ENCODE peak calls at places on chromosomes 1 and 21, in ten cellular contexts. E is body of pancreas, N is thoracic aorta, W is OCI-LY7, V is choroid plexus epithelial cell, B is suprapubic skin, R is GM12865, J is cardiac muscle cell, O is tibial artery, S is mammary epithelial cell. A is an unnamed sample.

GRCh38 chr1:147515046-147515869 is 26.0 kb upstream of the BCL9 start:
- DNase-seq in E (peak), N (no peak), W (peak), V (peak), B (no peak), R (no peak), J (peak), O (no peak), S (peak), A (peak)

GRCh38 chr1:192817202-192817601 is 8.4 kb downstream of the RGS2 start:
- DNase-seq in E (no peak), N (no peak), W (no peak), V (no peak), B (no peak), R (no peak), J (no peak), O (no peak), S (no peak), A (no peak)

GRCh38 chr1:111730282-111730681 is 8.9 kb downstream of the INKA2 start:
- DNase-seq in E (no peak), N (no peak), W (no peak), V (no peak), B (no peak), R (no peak), J (no peak), O (no peak), S (no peak), A (no peak)

GRCh38 chr21:40334159-40334558 is 466.9 kb downstream of the PCP4 start:
- DNase-seq in E (no peak), N (no peak), W (no peak), V (no peak), B (no peak), R (no peak), J (no peak), O (no peak), S (no peak), A (no peak)

GRCh38 chr21:42505090-42505726 is 8.4 kb upstream of the SLC37A1 start:
- DNase-seq in E (no peak), N (no peak), W (peak), V (no peak), B (no peak), R (peak), J (no peak), O (no peak), S (no peak), A (no peak)

GRCh38 chr1:26529655-26530539 is at the start of gene RPS6KA1:
- DNase-seq in E (peak), N (no peak), W (peak), V (peak), B (no peak), R (peak), J (peak), O (no peak), S (peak), A (no peak)

GRCh38 chr1:53471000-53471399 is 11.8 kb downstream of the DMRTB1 start:
- DNase-seq in E (no peak), N (no peak), W (no peak), V (no peak), B (no peak), R (no peak), J (no peak), O (no peak), S (no peak), A (no peak)

GRCh38 chr1:184972281-184973055 is 1.8 kb downstream of the NIBAN1 start:
- DNase-seq in E (no peak), N (no peak), W (no peak), V (peak), B (no peak), R (no peak), J (peak), O (no peak), S (peak), A (no peak)

GRCh38 chr1:201282931-201283829 is at the start of gene PKP1:
- DNase-seq in E (peak), N (no peak), W (no peak), V (no peak), B (no peak), R (no peak), J (peak), O (no peak), S (peak), A (no peak)

GRCh38 chr1:92483442-92484170 is 3.1 kb downstream of the GFI1 start:
- DNase-seq in E (peak), N (no peak), W (no peak), V (no peak), B (no peak), R (peak), J (no peak), O (no peak), S (peak), A (no peak)

GRCh38 chr21:35578831-35579470 is 481.4 kb downstream of the SETD4 start:
- DNase-seq in E (no peak), N (no peak), W (no peak), V (peak), B (no peak), R (no peak), J (peak), O (no peak), S (peak), A (no peak)

GRCh38 chr1:77406661-77407060 is 124.8 kb downstream of the AK5 start:
- DNase-seq in E (no peak), N (no peak), W (no peak), V (peak), B (no peak), R (no peak), J (peak), O (no peak), S (no peak), A (peak)

GRCh38 chr1:147608601-147609000 is 61.7 kb downstream of the ACP6 start:
- DNase-seq in E (no peak), N (no peak), W (no peak), V (no peak), B (no peak), R (no peak), J (no peak), O (no peak), S (no peak), A (no peak)

GRCh38 chr1:15660151-15660550 is 24.0 kb upstream of the PLEKHM2 start:
- DNase-seq in E (no peak), N (no peak), W (no peak), V (no peak), B (no peak), R (no peak), J (no peak), O (no peak), S (no peak), A (no peak)

GRCh38 chr21:36263797-36264196 is 56.2 kb upstream of the MORC3 start:
- DNase-seq in E (no peak), N (no peak), W (no peak), V (no peak), B (no peak), R (no peak), J (no peak), O (no peak), S (no peak), A (no peak)

GRCh38 chr1:227343727-227344551 is 25.6 kb upstream of the CDC42BPA start:
- DNase-seq in E (no peak), N (no peak), W (no peak), V (peak), B (no peak), R (no peak), J (peak), O (no peak), S (peak), A (peak)

GRCh38 chr1:228101994-228102790 is 933 bp downstream of the C1orf35 start:
- DNase-seq in E (peak), N (no peak), W (peak), V (peak), B (no peak), R (peak), J (peak), O (no peak), S (peak), A (no peak)

GRCh38 chr1:37149296-37149695 is 115.0 kb upstream of the GRIK3 start:
- DNase-seq in E (no peak), N (no peak), W (no peak), V (no peak), B (peak), R (no peak), J (no peak), O (no peak), S (no peak), A (no peak)

GRCh38 chr1:33400153-33400552 is 30.7 kb downstream of the PHC2 start:
- DNase-seq in E (no peak), N (no peak), W (no peak), V (no peak), B (no peak), R (no peak), J (peak), O (no peak), S (no peak), A (no peak)

GRCh38 chr1:59898927-59899326 is 27.6 kb downstream of the CYP2J2 start:
- DNase-seq in E (no peak), N (no peak), W (no peak), V (peak), B (no peak), R (no peak), J (peak), O (no peak), S (no peak), A (no peak)

GRCh38 chr1:66313446-66313845 is 220.5 kb upstream of the SGIP1 start:
- DNase-seq in E (no peak), N (no peak), W (no peak), V (peak), B (no peak), R (no peak), J (peak), O (no peak), S (no peak), A (no peak)

GRCh38 chr1:59108481-59109317 is 188.2 kb upstream of the FGGY start:
- DNase-seq in E (no peak), N (no peak), W (no peak), V (no peak), B (no peak), R (no peak), J (no peak), O (no peak), S (no peak), A (no peak)

GRCh38 chr1:241606544-241606943 is 33.6 kb downstream of the CHML start:
- DNase-seq in E (no peak), N (no peak), W (no peak), V (no peak), B (no peak), R (no peak), J (no peak), O (no peak), S (peak), A (peak)

GRCh38 chr1:151156515-151156819 is at the start of gene TNFAIP8L2:
- DNase-seq in E (no peak), N (no peak), W (peak), V (no peak), B (no peak), R (peak), J (no peak), O (no peak), S (no peak), A (no peak)

GRCh38 chr1:226082959-226083302 is 20.4 kb downstream of the H3-3A start:
- DNase-seq in E (peak), N (no peak), W (peak), V (peak), B (peak), R (peak), J (peak), O (peak), S (peak), A (no peak)

GRCh38 chr1:230459463-230459862 is 33.3 kb upstream of the PGBD5 start:
- DNase-seq in E (no peak), N (no peak), W (no peak), V (peak), B (no peak), R (no peak), J (peak), O (no peak), S (peak), A (no peak)

GRCh38 chr1:20540281-20540680 is 12.1 kb upstream of the FAM43B start:
- DNase-seq in E (no peak), N (no peak), W (no peak), V (peak), B (no peak), R (no peak), J (peak), O (no peak), S (no peak), A (no peak)

GRCh38 chr1:109535481-109535880 is 4.2 kb upstream of the GPR61 start:
- DNase-seq in E (no peak), N (no peak), W (no peak), V (no peak), B (no peak), R (no peak), J (no peak), O (no peak), S (no peak), A (no peak)

GRCh38 chr1:79790950-79791349 is 784.4 kb upstream of the ADGRL4 start:
- DNase-seq in E (no peak), N (no peak), W (no peak), V (no peak), B (no peak), R (no peak), J (peak), O (no peak), S (no peak), A (no peak)

GRCh38 chr1:93079685-93080141 is 630 bp downstream of the MTF2 start:
- DNase-seq in E (no peak), N (no peak), W (peak), V (no peak), B (no peak), R (peak), J (peak), O (peak), S (peak), A (no peak)

GRCh38 chr1:32116531-32116930 is 8.7 kb downstream of the KPNA6 start:
- DNase-seq in E (no peak), N (no peak), W (no peak), V (peak), B (no peak), R (no peak), J (peak), O (no peak), S (no peak), A (no peak)

GRCh38 chr1:67322442-67322841 is 14.8 kb downstream of the IL12RB2 start:
- DNase-seq in E (no peak), N (no peak), W (no peak), V (no peak), B (no peak), R (no peak), J (no peak), O (no peak), S (no peak), A (no peak)

GRCh38 chr1:243354511-243355153 is 98.8 kb downstream of the SDCCAG8 start:
- DNase-seq in E (no peak), N (no peak), W (no peak), V (peak), B (no peak), R (peak), J (no peak), O (no peak), S (no peak), A (no peak)

GRCh38 chr21:41873005-41873404 is 6.1 kb downstream of the PRDM15 start:
- DNase-seq in E (no peak), N (no peak), W (no peak), V (no peak), B (no peak), R (no peak), J (no peak), O (no peak), S (no peak), A (no peak)

GRCh38 chr1:29921741-29922140 is 685.4 kb downstream of the PTPRU start:
- DNase-seq in E (no peak), N (no peak), W (no peak), V (no peak), B (no peak), R (no peak), J (no peak), O (no peak), S (no peak), A (no peak)

DNA sequence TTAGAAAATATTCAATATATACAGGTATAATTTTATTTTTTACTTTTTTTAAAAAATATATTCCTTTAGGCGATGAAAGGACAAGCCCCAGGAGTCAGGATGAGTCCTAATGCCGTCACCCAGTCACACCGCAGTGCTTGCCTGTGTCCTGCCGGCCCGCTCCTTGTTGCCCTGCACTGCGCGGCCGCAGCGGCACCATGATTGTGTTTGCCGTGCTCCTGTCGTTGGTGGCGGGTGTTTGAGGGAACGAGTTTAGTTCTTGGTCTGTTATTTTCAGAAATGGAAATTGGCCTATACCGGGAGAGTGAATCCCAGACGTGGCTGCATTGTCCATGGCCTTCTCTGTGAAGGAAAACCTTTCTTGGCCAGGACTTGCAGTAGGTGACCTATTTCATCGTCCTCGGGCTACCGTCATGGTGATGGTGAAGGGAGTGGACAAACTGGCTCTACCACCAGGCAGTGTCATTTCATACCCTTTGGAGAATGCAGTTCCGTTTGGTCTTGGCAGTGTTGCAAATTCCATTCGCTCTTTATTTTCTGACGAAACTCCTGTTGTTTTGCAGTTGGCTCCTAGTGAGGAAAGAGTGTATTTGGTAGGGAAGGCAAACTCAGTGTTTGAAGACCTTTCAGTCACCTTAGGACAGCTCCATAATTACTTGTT is 45.9 kb upstream of the CRB1 start:
- DNase-seq in E (peak), N (no peak), W (no peak), V (no peak), B (no peak), R (no peak), J (peak), O (no peak), S (peak), A (no peak)
- H3K4me3 ChIP-seq in E (no peak), N (no peak), W (no peak), V (no peak), B (no peak), R (no peak), J (no peak), O (no peak), S (no peak), A (no peak)

GRCh38 chr1:231674575-231674974 is 48.0 kb downstream of the DISC1 start:
- DNase-seq in E (no peak), N (no peak), W (no peak), V (no peak), B (no peak), R (no peak), J (no peak), O (no peak), S (no peak), A (no peak)
- TF ChIP-seq CTCF in E (no peak), N (no peak), W (no peak), V (no peak), B (no peak), R (no peak), J (no peak), O (no peak), S (no peak), A (no peak)

DNA sequence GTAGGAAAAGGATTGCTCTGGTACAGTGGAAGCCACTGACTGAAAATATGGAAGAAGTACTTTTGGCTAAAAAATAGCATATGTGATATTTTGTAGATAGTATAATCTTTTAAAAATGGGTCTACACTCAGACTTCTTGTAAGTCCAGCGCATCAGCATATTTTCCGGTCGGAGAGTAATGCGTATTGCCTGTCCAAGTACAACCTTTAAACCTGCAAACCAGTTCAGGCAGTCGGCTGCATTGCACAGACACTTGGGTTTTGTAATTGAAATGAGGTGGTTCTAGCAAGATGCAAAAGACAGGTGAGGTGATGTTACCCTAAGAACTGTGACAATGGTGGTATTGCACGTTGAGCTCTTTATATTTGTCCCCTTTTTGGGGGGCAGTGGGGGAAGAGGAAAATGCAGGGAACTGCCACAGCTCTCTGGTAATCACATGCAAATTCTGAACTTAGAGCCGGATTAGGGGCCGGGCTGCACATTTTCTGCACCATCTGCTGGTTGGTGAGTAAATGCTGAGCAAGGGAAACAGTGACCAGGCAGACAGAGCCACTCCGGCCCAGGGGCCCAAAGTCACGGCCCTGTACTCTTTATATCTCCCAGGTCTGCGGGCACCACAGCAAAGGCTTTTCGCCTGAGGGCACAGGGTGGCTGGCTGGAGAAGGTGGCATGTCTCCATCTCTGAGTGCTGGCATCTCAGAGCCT is 2.3 kb downstream of the GPR137B start:
- DNase-seq in E (no peak), N (no peak), W (no peak), V (peak), B (no peak), R (no peak), J (no peak), O (no peak), S (no peak), A (no peak)
- H3K4me3 ChIP-seq in E (no peak), N (peak), W (peak), V (no peak), B (peak), R (peak), J (no peak), O (no peak), S (no peak), A (no peak)

GRCh38 chr1:114756949-114757454 is 782 bp downstream of the CSDE1 start:
- DNase-seq in E (peak), N (peak), W (no peak), V (peak), B (peak), R (no peak), J (peak), O (peak), S (peak), A (no peak)

GRCh38 chr1:114756009-114756892 is 1.5 kb downstream of the CSDE1 start:
- DNase-seq in E (no peak), N (no peak), W (peak), V (peak), B (no peak), R (peak), J (no peak), O (no peak), S (no peak), A (no peak)

GRCh38 chr1:114758251-114758832 is 558 bp upstream of the CSDE1 start:
- DNase-seq in E (no peak), N (no peak), W (peak), V (no peak), B (no peak), R (no peak), J (peak), O (no peak), S (peak), A (peak)

GRCh38 chr1:114755006-114755936 is 2.5 kb downstream of the CSDE1 start:
- DNase-seq in E (no peak), N (no peak), W (peak), V (peak), B (no peak), R (no peak), J (no peak), O (no peak), S (no peak), A (no peak)

DNA sequence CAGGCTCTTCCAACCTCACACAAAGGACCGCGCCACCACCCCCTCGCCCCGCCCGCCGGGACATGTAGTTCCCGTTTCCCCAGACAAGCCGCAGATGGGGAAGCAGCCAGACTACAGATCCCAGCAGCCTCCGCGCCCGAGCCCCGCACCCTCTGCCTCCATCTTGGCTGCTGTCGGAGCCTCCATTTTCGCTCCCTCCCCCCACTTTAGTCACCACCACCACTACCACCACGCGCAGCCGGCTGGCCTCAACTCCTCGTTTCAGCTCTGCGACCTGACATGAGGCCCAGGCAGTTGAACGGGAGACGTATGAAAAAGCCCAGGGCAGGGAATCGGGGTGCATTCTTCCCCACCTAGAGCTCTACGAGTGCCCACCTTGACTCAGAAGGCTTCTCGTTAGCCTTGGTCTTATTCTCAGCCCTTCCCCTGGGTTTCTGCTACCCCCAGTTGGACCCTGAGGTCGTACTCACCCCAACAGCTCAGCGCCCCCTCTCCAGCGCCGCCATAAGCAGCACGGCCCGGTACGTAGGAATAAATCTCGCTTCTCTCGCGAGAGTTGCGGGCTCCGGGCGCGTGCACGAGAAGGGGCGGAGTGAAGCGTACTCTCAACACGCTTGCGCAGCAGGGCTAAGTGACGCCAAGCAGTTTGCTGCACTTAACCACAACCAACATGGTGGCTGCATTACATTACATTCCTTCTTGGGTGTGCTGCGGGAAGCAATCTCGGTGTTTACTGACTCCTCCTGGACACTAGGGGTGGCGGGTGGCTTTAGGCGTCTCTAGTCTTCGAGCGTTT is at the start of gene CSDE1:
- DNase-seq in E (peak), N (peak), W (peak), V (peak), B (peak), R (peak), J (peak), O (peak), S (peak), A (peak)
- TF ChIP-seq CTCF in E (peak), N (peak), W (peak), V (peak), B (peak), R (peak), J (peak), O (no peak), S (peak), A (peak)

A was measured in HFF-Myc.